ENCODE peak calls at places on chromosomes 4 and X, in four cellular contexts. One of them, this sample, is unnamed.

GRCh38 chr4:102675142-102675541 is 85.6 kb downstream of the MANBA start:
- DNase-seq in GM12878: no peak
- DNase-seq in K562: no peak
- DNase-seq in HepG2: peak
- DNase-seq in this sample: no peak

GRCh38 chr4:148254818-148255366 is 187.3 kb downstream of the NR3C2 start:
- DNase-seq in GM12878: no peak
- DNase-seq in K562: no peak
- DNase-seq in HepG2: no peak
- DNase-seq in this sample: no peak

GRCh38 chrX:72016881-72017783 is 106.5 kb downstream of the NHSL2 start:
- DNase-seq in HepG2: no peak
- DNase-seq in GM12878: no peak
- DNase-seq in K562: no peak
- DNase-seq in this sample: no peak

GRCh38 chr4:107718351-107718965 is 1.6 kb downstream of the PAPSS1 start:
- DNase-seq in K562: no peak
- DNase-seq in GM12878: peak
- DNase-seq in HepG2: no peak
- DNase-seq in this sample: no peak

GRCh38 chrX:120791013-120791643 is 84.5 kb downstream of the CT47B1 start:
- DNase-seq in GM12878: no peak
- DNase-seq in K562: no peak
- DNase-seq in HepG2: no peak
- DNase-seq in this sample: no peak

GRCh38 chrX:13304052-13304451 is 15.8 kb downstream of the ATXN3L start:
- DNase-seq in K562: no peak
- DNase-seq in GM12878: no peak
- DNase-seq in HepG2: no peak
- DNase-seq in this sample: no peak

GRCh38 chr4:153510252-153511001 is 44.3 kb downstream of the TMEM131L start:
- DNase-seq in K562: no peak
- DNase-seq in HepG2: no peak
- DNase-seq in GM12878: no peak
- DNase-seq in this sample: no peak

GRCh38 chr4:150890246-150890645 is 124.8 kb downstream of the LRBA start:
- DNase-seq in K562: no peak
- DNase-seq in GM12878: no peak
- DNase-seq in HepG2: no peak
- DNase-seq in this sample: no peak

GRCh38 chrX:48957827-48958634 is 624 bp upstream of the OTUD5 start:
- DNase-seq in GM12878: peak
- DNase-seq in HepG2: peak
- DNase-seq in K562: peak
- DNase-seq in this sample: peak

GRCh38 chr4:176784816-176785215 is 7.9 kb downstream of the VEGFC start:
- DNase-seq in GM12878: no peak
- DNase-seq in K562: no peak
- DNase-seq in HepG2: no peak
- DNase-seq in this sample: no peak

GRCh38 chrX:48514868-48515460 is 6.2 kb downstream of the PORCN start:
- DNase-seq in HepG2: no peak
- DNase-seq in K562: no peak
- DNase-seq in GM12878: no peak
- DNase-seq in this sample: no peak

GRCh38 chrX:48736303-48736702 is 25.2 kb upstream of the GLOD5 start:
- DNase-seq in GM12878: no peak
- DNase-seq in K562: no peak
- DNase-seq in HepG2: no peak
- DNase-seq in this sample: no peak

GRCh38 chrX:8987672-8988250 is 46.2 kb downstream of the FAM9B start:
- DNase-seq in GM12878: no peak
- DNase-seq in K562: no peak
- DNase-seq in HepG2: no peak
- DNase-seq in this sample: no peak

GRCh38 chr4:90165883-90166282 is 38.7 kb downstream of the CCSER1 start:
- DNase-seq in K562: no peak
- DNase-seq in GM12878: peak
- DNase-seq in HepG2: no peak
- DNase-seq in this sample: no peak

GRCh38 chr4:183101956-183102480 is 3.0 kb downstream of the WWC2 start:
- DNase-seq in GM12878: no peak
- DNase-seq in HepG2: peak
- DNase-seq in K562: no peak
- DNase-seq in this sample: no peak

GRCh38 chrX:6279277-6279909 is 50.7 kb upstream of the NLGN4X start:
- DNase-seq in GM12878: no peak
- DNase-seq in HepG2: no peak
- DNase-seq in K562: no peak
- DNase-seq in this sample: peak

GRCh38 chr4:68451246-68452211 is 4.3 kb downstream of the TMPRSS11E start:
- DNase-seq in HepG2: no peak
- DNase-seq in GM12878: no peak
- DNase-seq in K562: no peak
- DNase-seq in this sample: peak

GRCh38 chr4:90996813-90997212 is 869.6 kb downstream of the CCSER1 start:
- DNase-seq in GM12878: no peak
- DNase-seq in HepG2: no peak
- DNase-seq in K562: no peak
- DNase-seq in this sample: no peak

GRCh38 chr4:137083571-137083970 is 448.7 kb downstream of the PCDH18 start:
- DNase-seq in GM12878: no peak
- DNase-seq in K562: no peak
- DNase-seq in HepG2: no peak
- DNase-seq in this sample: no peak

GRCh38 chr4:141730805-141731204 is 94.4 kb downstream of the IL15 start:
- DNase-seq in GM12878: no peak
- DNase-seq in HepG2: no peak
- DNase-seq in K562: no peak
- DNase-seq in this sample: no peak

GRCh38 chr4:145609494-145610427 is 9.4 kb upstream of the MMAA start:
- DNase-seq in GM12878: peak
- DNase-seq in K562: peak
- DNase-seq in HepG2: peak
- DNase-seq in this sample: peak

GRCh38 chrX:40521868-40522450 is 58.8 kb upstream of the ATP6AP2 start:
- DNase-seq in GM12878: no peak
- DNase-seq in K562: no peak
- DNase-seq in HepG2: no peak
- DNase-seq in this sample: no peak

GRCh38 chrX:109920325-109920724 is 82.6 kb upstream of the TMEM164 start:
- DNase-seq in K562: peak
- DNase-seq in GM12878: no peak
- DNase-seq in HepG2: no peak
- DNase-seq in this sample: no peak

GRCh38 chr4:86855572-86855971 is 6.4 kb upstream of the SLC10A6 start:
- DNase-seq in K562: no peak
- DNase-seq in GM12878: no peak
- DNase-seq in HepG2: no peak
- DNase-seq in this sample: no peak

GRCh38 chrX:42189601-42190000 is 266.2 kb upstream of the CASK start:
- DNase-seq in K562: no peak
- DNase-seq in HepG2: no peak
- DNase-seq in GM12878: no peak
- DNase-seq in this sample: no peak

GRCh38 chrX:149371984-149372383 is 133.1 kb downstream of the IDS start:
- DNase-seq in HepG2: no peak
- DNase-seq in GM12878: no peak
- DNase-seq in K562: no peak
- DNase-seq in this sample: no peak
- TF ChIP-seq EZH2 in HepG2: no peak
- TF ChIP-seq EZH2 in GM12878: no peak
- TF ChIP-seq EZH2 in K562: no peak
- TF ChIP-seq EZH2 in this sample: no peak

GRCh38 chr4:70505152-70505748 is 13.1 kb upstream of the AMTN start:
- DNase-seq in K562: peak
- DNase-seq in HepG2: peak
- DNase-seq in GM12878: no peak
- DNase-seq in this sample: peak
- TF ChIP-seq JUNB in K562: no peak
- TF ChIP-seq JUNB in HepG2: no peak
- TF ChIP-seq JUNB in GM12878: peak
- TF ChIP-seq JUNB in this sample: no peak

GRCh38 chr4:111108138-111108537 is 485.3 kb upstream of the PITX2 start:
- DNase-seq in GM12878: no peak
- DNase-seq in K562: no peak
- DNase-seq in HepG2: no peak
- DNase-seq in this sample: no peak
- TF ChIP-seq POLR2AphosphoS5 in GM12878: no peak
- TF ChIP-seq POLR2AphosphoS5 in K562: no peak
- TF ChIP-seq POLR2AphosphoS5 in HepG2: no peak
- TF ChIP-seq POLR2AphosphoS5 in this sample: no peak

GRCh38 chr4:1520145-1520661 is 114.0 kb upstream of the NKX1-1 start:
- DNase-seq in GM12878: no peak
- DNase-seq in HepG2: no peak
- DNase-seq in K562: peak
- DNase-seq in this sample: peak
- TF ChIP-seq EZH2 in GM12878: no peak
- TF ChIP-seq EZH2 in HepG2: no peak
- TF ChIP-seq EZH2 in K562: no peak
- TF ChIP-seq EZH2 in this sample: no peak

GRCh38 chr4:122012735-122013134 is 60.9 kb upstream of the TRPC3 start:
- DNase-seq in GM12878: no peak
- DNase-seq in HepG2: no peak
- DNase-seq in K562: no peak
- DNase-seq in this sample: no peak

GRCh38 chr4:122007016-122007415 is 55.2 kb upstream of the TRPC3 start:
- DNase-seq in GM12878: no peak
- DNase-seq in K562: no peak
- DNase-seq in HepG2: no peak
- DNase-seq in this sample: no peak

GRCh38 chr4:122009524-122009923 is 57.7 kb upstream of the TRPC3 start:
- DNase-seq in GM12878: no peak
- DNase-seq in K562: no peak
- DNase-seq in HepG2: no peak
- DNase-seq in this sample: no peak

GRCh38 chr4:122015203-122015602 is 63.3 kb upstream of the TRPC3 start:
- DNase-seq in HepG2: no peak
- DNase-seq in GM12878: no peak
- DNase-seq in K562: no peak
- DNase-seq in this sample: no peak

GRCh38 chr4:122010610-122011009 is 58.8 kb upstream of the TRPC3 start:
- DNase-seq in GM12878: no peak
- DNase-seq in K562: no peak
- DNase-seq in HepG2: no peak
- DNase-seq in this sample: no peak
- TF ChIP-seq JUNB in GM12878: no peak
- TF ChIP-seq JUNB in K562: no peak
- TF ChIP-seq JUNB in HepG2: no peak
- TF ChIP-seq JUNB in this sample: no peak

DNA sequence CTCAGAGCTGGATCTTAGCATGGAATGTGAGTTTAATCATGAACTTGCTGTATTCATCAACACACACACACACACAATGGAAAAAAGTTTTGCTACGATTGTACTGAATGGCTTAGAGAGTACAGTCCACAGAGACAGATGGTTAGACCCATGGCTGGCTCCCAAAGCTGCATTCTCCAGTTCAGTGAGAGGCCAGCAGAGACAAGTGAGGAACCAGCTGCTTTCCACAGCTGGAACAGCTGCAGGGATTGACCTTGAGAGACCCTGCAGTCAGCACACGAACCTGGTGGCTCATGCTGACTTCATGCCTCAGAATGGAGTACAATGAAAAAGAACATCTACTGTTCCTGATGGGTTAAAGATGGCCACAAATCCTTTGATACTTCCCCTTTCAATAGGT is 94.5 kb downstream of the DHX15 start:
- DNase-seq in GM12878: no peak
- DNase-seq in K562: no peak
- DNase-seq in HepG2: no peak
- DNase-seq in this sample: no peak
- TF ChIP-seq POLR2AphosphoS5 in GM12878: no peak
- TF ChIP-seq POLR2AphosphoS5 in K562: no peak
- TF ChIP-seq POLR2AphosphoS5 in HepG2: no peak
- TF ChIP-seq POLR2AphosphoS5 in this sample: no peak

GRCh38 chr4:3807861-3808521 is 41.8 kb downstream of the ADRA2C start:
- DNase-seq in K562: no peak
- DNase-seq in HepG2: no peak
- DNase-seq in GM12878: no peak
- DNase-seq in this sample: peak
- TF ChIP-seq EZH2 in K562: no peak
- TF ChIP-seq EZH2 in HepG2: no peak
- TF ChIP-seq EZH2 in GM12878: no peak
- TF ChIP-seq EZH2 in this sample: no peak

GRCh38 chr4:119564106-119564505 is 64.5 kb downstream of the PDE5A start:
- DNase-seq in HepG2: no peak
- DNase-seq in GM12878: no peak
- DNase-seq in K562: no peak
- DNase-seq in this sample: no peak

GRCh38 chr4:119559044-119559647 is 69.5 kb downstream of the PDE5A start:
- DNase-seq in GM12878: no peak
- DNase-seq in HepG2: peak
- DNase-seq in K562: peak
- DNase-seq in this sample: peak
- TF ChIP-seq JUNB in GM12878: no peak
- TF ChIP-seq JUNB in HepG2: no peak
- TF ChIP-seq JUNB in K562: no peak
- TF ChIP-seq JUNB in this sample: no peak